ENCODE peak calls at places on chromosomes 12 and 14, in four cellular contexts. E, I, Z and B are unnamed samples.

GRCh38 chr12:112833272-112833671 is 41.7 kb downstream of the RPH3A start:
- DNase-seq in E (no peak), I (no peak), Z (no peak), B (no peak)

GRCh38 chr14:59630281-59630963 is 53.8 kb upstream of the CCDC175 start:
- DNase-seq in E (peak), I (peak), Z (no peak), B (no peak)

GRCh38 chr12:53231859-53232640 is at the start of gene RARG:
- DNase-seq in E (peak), I (peak), Z (peak), B (peak)

GRCh38 chr14:102616318-102616717 is 23.9 kb downstream of the RCOR1 start:
- DNase-seq in E (no peak), I (no peak), Z (no peak), B (no peak)

GRCh38 chr12:62191747-62192485 is 68.3 kb upstream of the USP15 start:
- DNase-seq in E (peak), I (peak), Z (no peak), B (no peak)

GRCh38 chr14:76320975-76321374 is 55.0 kb upstream of the ESRRB start:
- DNase-seq in E (no peak), I (no peak), Z (no peak), B (no peak)

GRCh38 chr14:65210118-65210826 is 108.0 kb upstream of the MAX start:
- DNase-seq in E (no peak), I (no peak), Z (no peak), B (no peak)

GRCh38 chr14:64060648-64061096 is 207.9 kb downstream of the SYNE2 start:
- DNase-seq in E (no peak), I (no peak), Z (no peak), B (no peak)

GRCh38 chr12:120713861-120714482 is 3.7 kb downstream of the UNC119B start:
- DNase-seq in E (peak), I (peak), Z (peak), B (no peak)

GRCh38 chr14:104264495-104265265 is 126.3 kb downstream of the KIF26A start:
- DNase-seq in E (no peak), I (no peak), Z (no peak), B (peak)

GRCh38 chr14:20524027-20524426 is 18.7 kb downstream of the RNASE10 start:
- DNase-seq in E (no peak), I (no peak), Z (no peak), B (no peak)

GRCh38 chr14:40365305-40365704 is 933.1 kb upstream of the FBXO33 start:
- DNase-seq in E (no peak), I (no peak), Z (no peak), B (no peak)

GRCh38 chr12:110501378-110501721 is 561 bp downstream of the VPS29 start:
- DNase-seq in E (peak), I (peak), Z (no peak), B (no peak)

GRCh38 chr14:87264386-87264785 is 728.6 kb downstream of the GALC start:
- DNase-seq in E (no peak), I (no peak), Z (no peak), B (no peak)

GRCh38 chr12:16788888-16789790 is 183.2 kb upstream of the LMO3 start:
- DNase-seq in E (no peak), I (no peak), Z (no peak), B (no peak)

GRCh38 chr14:81382517-81383225 is 17.5 kb downstream of the STON2 start:
- DNase-seq in E (no peak), I (no peak), Z (no peak), B (no peak)